ENCODE peak calls at places on chromosome 2, in six cellular contexts. One of them, this sample, is unnamed.

GRCh38 chr2:196925768-196926561 is 542 bp downstream of the PGAP1 start:
- DNase-seq in A549: peak; percentile 27
- DNase-seq in HepG2: peak; percentile 10
- DNase-seq in endothelial cell of umbilical vein: peak; percentile 57
- DNase-seq in GM12878: no peak
- DNase-seq in K562: peak; percentile 7
- DNase-seq in this sample: peak; percentile 57

GRCh38 chr2:104852161-104852689 is 1.7 kb upstream of the POU3F3 start:
- DNase-seq in endothelial cell of umbilical vein: no peak
- DNase-seq in GM12878: no peak
- DNase-seq in HepG2: no peak
- DNase-seq in A549: no peak
- DNase-seq in K562: no peak
- DNase-seq in this sample: peak; percentile 46

GRCh38 chr2:201262718-201263117 is 2.4 kb downstream of the CASP8 start:
- DNase-seq in HepG2: no peak
- DNase-seq in K562: no peak
- DNase-seq in endothelial cell of umbilical vein: no peak
- DNase-seq in GM12878: no peak
- DNase-seq in A549: no peak
- DNase-seq in this sample: no peak

GRCh38 chr2:237421542-237422047 is 7.6 kb upstream of the COL6A3 start:
- DNase-seq in GM12878: no peak
- DNase-seq in HepG2: peak; percentile 51
- DNase-seq in K562: peak; percentile 33
- DNase-seq in endothelial cell of umbilical vein: peak; percentile 76
- DNase-seq in A549: peak; percentile 85
- DNase-seq in this sample: peak; percentile 70

GRCh38 chr2:79294994-79295393 is 135.4 kb upstream of the REG3A start:
- DNase-seq in K562: no peak
- DNase-seq in endothelial cell of umbilical vein: no peak
- DNase-seq in GM12878: no peak
- DNase-seq in HepG2: no peak
- DNase-seq in A549: no peak
- DNase-seq in this sample: no peak

GRCh38 chr2:38174646-38175096 is 98.7 kb upstream of the CYP1B1 start:
- DNase-seq in K562: no peak
- DNase-seq in endothelial cell of umbilical vein: no peak
- DNase-seq in A549: no peak
- DNase-seq in HepG2: no peak
- DNase-seq in GM12878: no peak
- DNase-seq in this sample: peak; percentile 93

GRCh38 chr2:102841107-102841840 is 79.4 kb downstream of the TMEM182 start:
- DNase-seq in HepG2: peak; percentile 56
- DNase-seq in endothelial cell of umbilical vein: peak; percentile 39
- DNase-seq in K562: peak; percentile 53
- DNase-seq in A549: peak; percentile 55
- DNase-seq in GM12878: no peak
- DNase-seq in this sample: peak; percentile 71

GRCh38 chr2:44817256-44817655 is 124.2 kb upstream of the SIX3 start:
- DNase-seq in K562: no peak
- DNase-seq in GM12878: no peak
- DNase-seq in endothelial cell of umbilical vein: no peak
- DNase-seq in HepG2: no peak
- DNase-seq in A549: no peak
- DNase-seq in this sample: no peak

GRCh38 chr2:56666758-56667157 is 483.0 kb downstream of the CCDC85A start:
- DNase-seq in endothelial cell of umbilical vein: peak; percentile 55
- DNase-seq in GM12878: no peak
- DNase-seq in HepG2: no peak
- DNase-seq in K562: no peak
- DNase-seq in A549: no peak
- DNase-seq in this sample: no peak

GRCh38 chr2:237600205-237600846 is 9.8 kb upstream of the RAB17 start:
- DNase-seq in endothelial cell of umbilical vein: peak; percentile 53
- DNase-seq in GM12878: no peak
- DNase-seq in A549: no peak
- DNase-seq in HepG2: peak; percentile 55
- DNase-seq in K562: no peak
- DNase-seq in this sample: no peak

GRCh38 chr2:17804358-17804757 is 11.9 kb upstream of the MSGN1 start:
- DNase-seq in K562: no peak
- DNase-seq in endothelial cell of umbilical vein: no peak
- DNase-seq in A549: no peak
- DNase-seq in HepG2: no peak
- DNase-seq in GM12878: no peak
- DNase-seq in this sample: peak; percentile 72

GRCh38 chr2:44295113-44295512 is 19.8 kb downstream of the SLC3A1 start:
- DNase-seq in K562: no peak
- DNase-seq in A549: no peak
- DNase-seq in GM12878: no peak
- DNase-seq in endothelial cell of umbilical vein: no peak
- DNase-seq in HepG2: peak; percentile 43
- DNase-seq in this sample: no peak

GRCh38 chr2:170651603-170652002 is 63.5 kb upstream of the SP5 start:
- DNase-seq in HepG2: no peak
- DNase-seq in K562: peak; percentile 17
- DNase-seq in A549: no peak
- DNase-seq in endothelial cell of umbilical vein: no peak
- DNase-seq in GM12878: no peak
- DNase-seq in this sample: no peak

GRCh38 chr2:109689973-109690372 is 75.8 kb downstream of the SOWAHC start:
- DNase-seq in GM12878: no peak
- DNase-seq in A549: no peak
- DNase-seq in endothelial cell of umbilical vein: no peak
- DNase-seq in HepG2: no peak
- DNase-seq in K562: no peak
- DNase-seq in this sample: no peak

GRCh38 chr2:175930504-175930903 is 71.6 kb downstream of the LNPK start:
- DNase-seq in endothelial cell of umbilical vein: peak; percentile 36
- DNase-seq in GM12878: no peak
- DNase-seq in K562: no peak
- DNase-seq in HepG2: no peak
- DNase-seq in A549: no peak
- DNase-seq in this sample: no peak

GRCh38 chr2:240611601-240612210 is 13.6 kb upstream of the GPR35 start:
- DNase-seq in endothelial cell of umbilical vein: no peak
- DNase-seq in A549: no peak
- DNase-seq in HepG2: no peak
- DNase-seq in GM12878: no peak
- DNase-seq in K562: no peak
- DNase-seq in this sample: peak; percentile 87

GRCh38 chr2:10059016-10059351 is 15.6 kb downstream of the KLF11 start:
- DNase-seq in K562: no peak
- DNase-seq in GM12878: no peak
- DNase-seq in HepG2: no peak
- DNase-seq in A549: no peak
- DNase-seq in endothelial cell of umbilical vein: no peak
- DNase-seq in this sample: no peak

GRCh38 chr2:75667884-75668283 is 21.3 kb downstream of the MRPL19 start:
- DNase-seq in GM12878: no peak
- DNase-seq in A549: no peak
- DNase-seq in endothelial cell of umbilical vein: no peak
- DNase-seq in HepG2: no peak
- DNase-seq in K562: no peak
- DNase-seq in this sample: no peak
- TF ChIP-seq MYC in GM12878: no peak
- TF ChIP-seq MYC in A549: no peak
- TF ChIP-seq MYC in endothelial cell of umbilical vein: no peak
- TF ChIP-seq MYC in HepG2: no peak
- TF ChIP-seq MYC in K562: no peak
- TF ChIP-seq MYC in this sample: no peak

DNA sequence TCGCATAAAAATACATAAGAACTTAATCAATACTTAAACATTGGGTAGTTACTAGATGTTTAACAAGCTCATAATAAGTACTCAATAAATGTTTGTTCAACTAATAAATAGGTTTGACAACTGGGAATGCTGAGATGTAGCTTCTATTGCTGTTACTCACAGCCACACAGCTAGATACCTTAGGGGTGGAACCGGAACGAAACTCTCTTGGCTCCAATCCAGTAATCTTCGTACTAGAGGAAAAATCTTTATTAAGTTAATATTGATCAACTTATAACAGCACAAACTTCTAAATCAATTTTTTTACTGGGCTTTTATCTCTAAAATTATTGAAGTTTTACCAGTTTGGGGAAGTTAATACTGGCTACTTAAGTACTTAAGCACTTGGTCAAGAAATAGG is 247.8 kb downstream of the PAX3 start:
- DNase-seq in endothelial cell of umbilical vein: no peak
- DNase-seq in GM12878: no peak
- DNase-seq in K562: no peak
- DNase-seq in HepG2: no peak
- DNase-seq in A549: no peak
- DNase-seq in this sample: no peak
- TF ChIP-seq MYC in endothelial cell of umbilical vein: no peak
- TF ChIP-seq MYC in GM12878: no peak
- TF ChIP-seq MYC in K562: no peak
- TF ChIP-seq MYC in HepG2: no peak
- TF ChIP-seq MYC in A549: no peak
- TF ChIP-seq MYC in this sample: no peak

GRCh38 chr2:177678939-177679338 is 286.4 kb downstream of the AGPS start:
- DNase-seq in K562: no peak
- DNase-seq in endothelial cell of umbilical vein: no peak
- DNase-seq in HepG2: no peak
- DNase-seq in A549: no peak
- DNase-seq in GM12878: no peak
- DNase-seq in this sample: no peak

GRCh38 chr2:177680866-177681358 is 288.3 kb downstream of the AGPS start:
- DNase-seq in GM12878: no peak
- DNase-seq in A549: no peak
- DNase-seq in HepG2: no peak
- DNase-seq in endothelial cell of umbilical vein: no peak
- DNase-seq in K562: no peak
- DNase-seq in this sample: no peak

GRCh38 chr2:177682006-177682405 is 289.4 kb downstream of the AGPS start:
- DNase-seq in GM12878: no peak
- DNase-seq in A549: no peak
- DNase-seq in K562: no peak
- DNase-seq in HepG2: no peak
- DNase-seq in endothelial cell of umbilical vein: no peak
- DNase-seq in this sample: no peak

GRCh38 chr2:177682768-177683472 is 290.3 kb downstream of the AGPS start:
- DNase-seq in A549: no peak
- DNase-seq in GM12878: no peak
- DNase-seq in HepG2: no peak
- DNase-seq in K562: peak; percentile 48
- DNase-seq in endothelial cell of umbilical vein: no peak
- DNase-seq in this sample: no peak

DNA sequence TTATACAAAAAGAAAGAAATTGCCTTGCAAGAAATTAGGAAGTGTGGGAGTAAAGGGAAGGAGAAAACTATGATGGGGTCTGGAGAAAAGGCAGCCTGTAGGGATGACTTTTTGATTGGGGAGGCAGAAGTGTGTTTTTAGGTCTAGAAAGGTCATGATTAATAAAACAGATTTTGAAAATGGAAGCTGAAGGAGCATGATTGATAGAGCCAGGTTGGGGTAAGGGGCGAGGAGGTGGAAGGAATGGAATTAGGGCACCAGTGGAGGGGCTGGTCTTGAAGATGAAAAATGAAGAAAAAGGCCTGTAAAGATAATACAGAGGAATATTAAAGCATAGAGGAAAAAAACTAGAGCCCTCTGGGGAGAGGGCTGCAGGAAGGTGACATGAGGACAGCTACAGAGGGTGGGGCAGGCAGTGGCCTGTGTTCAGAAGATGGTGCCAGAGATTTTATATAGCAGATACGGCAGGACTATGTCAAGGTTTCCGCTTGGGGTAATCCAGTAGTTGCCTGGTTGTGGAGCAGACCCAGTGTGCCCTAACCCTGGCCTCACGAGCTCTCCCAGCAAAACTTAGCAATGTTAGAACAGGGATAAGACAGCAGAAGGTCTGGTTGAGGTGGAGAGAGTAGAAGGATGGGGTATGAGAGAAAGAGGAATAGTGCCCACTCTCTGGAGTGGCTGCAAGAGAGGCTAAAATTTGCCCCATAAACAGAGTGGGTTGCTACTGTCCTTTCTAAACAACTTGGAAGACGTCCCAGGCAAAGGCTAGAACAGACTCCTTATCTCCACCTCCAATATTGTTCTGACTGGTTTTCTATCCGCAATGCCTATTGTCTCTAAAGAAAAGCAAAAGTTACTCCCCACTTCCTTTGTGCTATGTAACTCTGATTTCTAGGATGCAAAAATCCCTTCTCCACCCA is 287.3 kb downstream of the AGPS start:
- DNase-seq in GM12878: no peak
- DNase-seq in HepG2: no peak
- DNase-seq in K562: peak; percentile 32
- DNase-seq in A549: no peak
- DNase-seq in endothelial cell of umbilical vein: peak; percentile 50
- DNase-seq in this sample: no peak
- TF ChIP-seq MYC in GM12878: no peak
- TF ChIP-seq MYC in HepG2: no peak
- TF ChIP-seq MYC in K562: no peak
- TF ChIP-seq MYC in A549: no peak
- TF ChIP-seq MYC in endothelial cell of umbilical vein: no peak
- TF ChIP-seq MYC in this sample: no peak

GRCh38 chr2:216354236-216354788 is 18.0 kb downstream of the MARCHF4 start:
- DNase-seq in K562: peak; percentile 19
- DNase-seq in endothelial cell of umbilical vein: no peak
- DNase-seq in A549: no peak
- DNase-seq in HepG2: no peak
- DNase-seq in GM12878: no peak
- DNase-seq in this sample: no peak

GRCh38 chr2:216351172-216351925 is 20.9 kb downstream of the MARCHF4 start:
- DNase-seq in A549: no peak
- DNase-seq in GM12878: no peak
- DNase-seq in HepG2: no peak
- DNase-seq in K562: no peak
- DNase-seq in endothelial cell of umbilical vein: no peak
- DNase-seq in this sample: no peak

GRCh38 chr2:216355738-216356137 is 16.5 kb downstream of the MARCHF4 start:
- DNase-seq in GM12878: no peak
- DNase-seq in A549: no peak
- DNase-seq in endothelial cell of umbilical vein: no peak
- DNase-seq in HepG2: no peak
- DNase-seq in K562: no peak
- DNase-seq in this sample: no peak

GRCh38 chr2:216350214-216350789 is 22.0 kb downstream of the MARCHF4 start:
- DNase-seq in endothelial cell of umbilical vein: peak; percentile 30
- DNase-seq in HepG2: no peak
- DNase-seq in A549: peak; percentile 29
- DNase-seq in GM12878: no peak
- DNase-seq in K562: peak; percentile 17
- DNase-seq in this sample: peak; percentile 19

DNA sequence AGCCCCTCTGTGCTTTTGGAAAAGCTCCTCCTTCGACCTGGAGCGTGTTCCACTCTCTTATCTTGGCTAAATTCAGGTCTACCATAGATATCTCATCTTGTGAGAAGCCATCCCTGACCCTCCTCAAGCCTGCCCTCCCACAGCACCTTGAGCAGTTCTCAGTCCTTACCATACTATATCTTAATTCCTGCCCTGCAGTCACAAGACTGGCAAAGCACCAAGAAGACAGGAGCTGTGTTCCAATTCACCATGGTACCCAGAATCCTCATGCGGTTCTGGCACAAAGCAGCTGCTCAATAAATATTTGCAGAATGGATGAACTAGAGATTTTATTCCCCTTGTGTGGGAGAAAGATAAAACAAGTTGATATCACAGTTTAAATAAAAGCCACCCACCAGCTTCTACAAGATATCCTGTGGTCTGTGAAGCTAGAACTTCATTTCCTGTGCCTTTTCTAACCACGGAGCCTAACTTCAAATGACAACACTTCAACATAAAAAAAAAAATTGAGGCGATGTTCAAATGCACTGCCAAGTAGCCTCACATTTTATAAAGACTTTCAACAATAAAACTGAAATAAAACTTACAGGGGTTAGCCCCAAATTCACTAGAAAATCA is 19.5 kb downstream of the MARCHF4 start:
- DNase-seq in A549: no peak
- DNase-seq in HepG2: no peak
- DNase-seq in GM12878: no peak
- DNase-seq in K562: no peak
- DNase-seq in endothelial cell of umbilical vein: no peak
- DNase-seq in this sample: no peak
- TF ChIP-seq MYC in A549: no peak
- TF ChIP-seq MYC in HepG2: no peak
- TF ChIP-seq MYC in GM12878: no peak
- TF ChIP-seq MYC in K562: no peak
- TF ChIP-seq MYC in endothelial cell of umbilical vein: no peak
- TF ChIP-seq MYC in this sample: no peak

This sample was measured in NB4.